ENCODE peak calls at places on chromosome 17, in ten cellular contexts. B is GM12865, F is GM20000, M is Caco-2, N is T-helper 9 cell, V is NCI-H1694 treated with DMSO at 0.1 percent for 48 hours, P is DMS153, Z is COR-L47, Y is NCI-H187, L is GM03348. U is an unnamed sample.

GRCh38 chr17:79658811-79659207 is 48.0 kb upstream of the RBFOX3 start:
- DNase-seq in B (peak), F (peak), M (peak), N (no peak), V (peak), P (peak), Z (no peak), Y (peak), L (no peak), U (no peak)

GRCh38 chr17:64635647-64636305 is 26.3 kb downstream of the SMURF2 start:
- DNase-seq in B (peak), F (peak), M (no peak), N (no peak), V (no peak), P (no peak), Z (no peak), Y (no peak), L (peak), U (no peak)

GRCh38 chr17:40499551-40500189 is 1.8 kb downstream of the TNS4 start:
- DNase-seq in B (no peak), F (no peak), M (peak), N (no peak), V (peak), P (peak), Z (peak), Y (no peak), L (peak), U (no peak)

GRCh38 chr17:38459556-38459955 is 31.3 kb downstream of the ARHGAP23 start:
- DNase-seq in B (no peak), F (no peak), M (no peak), N (no peak), V (peak), P (no peak), Z (no peak), Y (no peak), L (no peak), U (no peak)

GRCh38 chr17:50177983-50178834 is 12.4 kb downstream of the SGCA start:
- DNase-seq in B (peak), F (peak), M (peak), N (peak), V (no peak), P (peak), Z (peak), Y (no peak), L (peak), U (no peak)

GRCh38 chr17:63911657-63912100 is 621 bp upstream of the CSHL1 start:
- DNase-seq in B (peak), F (peak), M (no peak), N (peak), V (peak), P (no peak), Z (no peak), Y (no peak), L (peak), U (no peak)

GRCh38 chr17:57275365-57275764 is 19.0 kb downstream of the MSI2 start:
- DNase-seq in B (no peak), F (peak), M (no peak), N (no peak), V (no peak), P (no peak), Z (no peak), Y (no peak), L (no peak), U (no peak)

GRCh38 chr17:55659661-55660060 is 63.0 kb downstream of the TMEM100 start:
- DNase-seq in B (no peak), F (no peak), M (no peak), N (no peak), V (no peak), P (no peak), Z (no peak), Y (no peak), L (no peak), U (no peak)

GRCh38 chr17:77282524-77283515 is 142.1 kb downstream of the SEC14L1 start:
- DNase-seq in B (peak), F (peak), M (no peak), N (no peak), V (no peak), P (peak), Z (peak), Y (no peak), L (no peak), U (no peak)

GRCh38 chr17:3012926-3013581 is 50.4 kb downstream of the OR1D5 start:
- DNase-seq in B (peak), F (peak), M (peak), N (peak), V (peak), P (no peak), Z (no peak), Y (peak), L (peak), U (no peak)

GRCh38 chr17:76446449-76447231 is 6.3 kb downstream of the UBE2O start:
- DNase-seq in B (no peak), F (no peak), M (peak), N (no peak), V (no peak), P (no peak), Z (no peak), Y (no peak), L (peak), U (no peak)

GRCh38 chr17:9839433-9839832 is 13.7 kb downstream of the GLP2R start:
- DNase-seq in B (no peak), F (no peak), M (no peak), N (no peak), V (no peak), P (no peak), Z (no peak), Y (no peak), L (no peak), U (no peak)

GRCh38 chr17:72117748-72118587 is 2.9 kb upstream of the SOX9 start:
- DNase-seq in B (no peak), F (no peak), M (no peak), N (no peak), V (no peak), P (no peak), Z (no peak), Y (no peak), L (peak), U (no peak)

GRCh38 chr17:77604301-77605031 is 354.0 kb upstream of the TNRC6C start:
- DNase-seq in B (no peak), F (no peak), M (no peak), N (no peak), V (no peak), P (no peak), Z (no peak), Y (no peak), L (no peak), U (no peak)

GRCh38 chr17:16932156-16932555 is 39.8 kb downstream of the TNFRSF13B start:
- DNase-seq in B (no peak), F (no peak), M (no peak), N (no peak), V (no peak), P (no peak), Z (no peak), Y (no peak), L (no peak), U (no peak)

GRCh38 chr17:51734462-51734861 is 424.1 kb downstream of the CA10 start:
- DNase-seq in B (no peak), F (peak), M (no peak), N (no peak), V (no peak), P (no peak), Z (no peak), Y (no peak), L (no peak), U (no peak)

GRCh38 chr17:48261297-48261880 is 153.8 kb downstream of the SNX11 start:
- DNase-seq in B (peak), F (no peak), M (peak), N (no peak), V (no peak), P (peak), Z (peak), Y (no peak), L (peak), U (peak)

GRCh38 chr17:78779848-78780247 is 2.2 kb downstream of the CYTH1 start:
- DNase-seq in B (peak), F (peak), M (no peak), N (peak), V (no peak), P (peak), Z (no peak), Y (peak), L (no peak), U (no peak)

GRCh38 chr17:45022655-45023339 is 28.6 kb downstream of the DCAKD start:
- DNase-seq in B (peak), F (no peak), M (no peak), N (no peak), V (peak), P (no peak), Z (no peak), Y (no peak), L (no peak), U (no peak)

GRCh38 chr17:19411641-19412040 is 609 bp downstream of the RNF112 start:
- DNase-seq in B (no peak), F (no peak), M (no peak), N (no peak), V (peak), P (no peak), Z (no peak), Y (no peak), L (peak), U (no peak)

GRCh38 chr17:22300731-22301352 is 608.5 kb downstream of the KCNJ18 start:
- DNase-seq in B (no peak), F (no peak), M (no peak), N (no peak), V (no peak), P (no peak), Z (no peak), Y (no peak), L (no peak), U (no peak)

GRCh38 chr17:32491371-32492280 is 4.8 kb downstream of the CDK5R1 start:
- DNase-seq in B (peak), F (peak), M (no peak), N (no peak), V (no peak), P (no peak), Z (no peak), Y (no peak), L (no peak), U (no peak)

GRCh38 chr17:73266796-73267195 is 5.1 kb upstream of the CPSF4L start:
- DNase-seq in B (no peak), F (no peak), M (no peak), N (no peak), V (no peak), P (no peak), Z (peak), Y (no peak), L (no peak), U (no peak)

GRCh38 chr17:70776446-70776845 is 607.1 kb downstream of the KCNJ2 start:
- DNase-seq in B (no peak), F (no peak), M (no peak), N (no peak), V (no peak), P (no peak), Z (no peak), Y (no peak), L (no peak), U (no peak)

GRCh38 chr17:61669522-61669921 is 78.5 kb upstream of the NACA2 start:
- DNase-seq in B (no peak), F (no peak), M (no peak), N (no peak), V (no peak), P (no peak), Z (peak), Y (no peak), L (no peak), U (peak)

GRCh38 chr17:81558941-81559806 is 7.0 kb upstream of the FAAP100 start:
- DNase-seq in B (no peak), F (no peak), M (peak), N (no peak), V (no peak), P (no peak), Z (peak), Y (no peak), L (no peak), U (no peak)

GRCh38 chr17:80474231-80474932 is 2.0 kb downstream of the NPTX1 start:
- DNase-seq in B (peak), F (no peak), M (peak), N (no peak), V (no peak), P (peak), Z (peak), Y (no peak), L (peak), U (no peak)